ENCODE peak calls at places on chromosomes 2 and 18, in ten cellular contexts. X, G, D, I, C, N, Z, Q, B and O are unnamed samples.

GRCh38 chr2:20212459-20212870 is 12.5 kb downstream of the SDC1 start:
- DNase-seq in N (peak), D (no peak), Q (peak), C (no peak), G (no peak), B (no peak), I (no peak), X (peak), Z (no peak), O (no peak)

GRCh38 chr2:216316743-216317142 is 55.5 kb downstream of the MARCHF4 start:
- DNase-seq in B (no peak), D (no peak), I (no peak), Q (no peak), C (peak), G (no peak), Z (no peak), X (peak), N (peak), O (no peak)

GRCh38 chr2:110807520-110807919 is 75.1 kb downstream of the ACOXL start:
- DNase-seq in G (no peak), C (peak), Q (peak), Z (no peak), I (no peak), D (no peak), N (peak), X (no peak), B (no peak), O (no peak)

GRCh38 chr18:36934884-36935283 is 106.0 kb downstream of the KIAA1328 start:
- DNase-seq in Q (no peak), Z (no peak), G (no peak), I (no peak), N (peak), X (no peak), C (peak), D (no peak), B (no peak), O (no peak)

GRCh38 chr2:82507657-82508056 is 1951.4 kb downstream of the SUCLG1 start:
- DNase-seq in C (no peak), Z (no peak), I (no peak), N (no peak), Q (no peak), X (no peak), G (no peak), D (no peak), B (no peak), O (no peak)

GRCh38 chr2:85584354-85584856 is at the start of gene VAMP5:
- DNase-seq in D (peak), Q (no peak), C (no peak), N (no peak), I (no peak), Z (no peak), X (no peak), B (no peak), G (no peak), O (no peak)

GRCh38 chr2:134232868-134233732 is 20.8 kb upstream of the MGAT5 start:
- DNase-seq in I (no peak), Z (no peak), N (peak), C (no peak), D (no peak), Q (no peak), B (no peak), X (no peak), G (peak), O (no peak)

GRCh38 chr2:102194609-102195268 is 7.9 kb downstream of the IL1RL2 start:
- DNase-seq in Z (no peak), B (no peak), C (no peak), D (no peak), G (no peak), X (no peak), I (no peak), N (no peak), Q (no peak), O (no peak)

GRCh38 chr18:39184176-39184575 is 1618.6 kb upstream of the CELF4 start:
- DNase-seq in I (no peak), D (no peak), X (no peak), N (no peak), Q (peak), G (no peak), Z (no peak), B (no peak), C (no peak), O (no peak)

GRCh38 chr2:37616674-37616999 is 54.8 kb downstream of the CDC42EP3 start:
- DNase-seq in Q (no peak), Z (no peak), X (no peak), B (no peak), C (peak), G (no peak), D (no peak), I (no peak), N (peak), O (peak)